ENCODE peak calls at places on chromosome 12, in ten cellular contexts. O is stimulated activated CD4-positive, alpha-beta T cell treated with anti-CD3 and anti-CD28 coated beads, TNF-alpha, amount 100 ng/mL, for 4 hours; S is T-helper 2 cell; A is mesenchymal stem cell; Y is HCEC 1CT; Z is heart right ventricle; N is HFFc6; E is GM13977; C is COR-L47; I is transverse colon. W is an unnamed sample.
A peak's percentile ranks its signal among the peaks of the same experiment; 100 is the strongest.

GRCh38 chr12:124490584-124491305 is 76.7 kb downstream of the NCOR2 start:
- DNase-seq in E (no peak), Y (no peak), O (no peak), C (no peak), I (peak; percentile 73), N (no peak), A (no peak), Z (peak; percentile 89), S (no peak), W (no peak)

GRCh38 chr12:42641231-42641630 is 51.7 kb upstream of the PRICKLE1 start:
- DNase-seq in E (no peak), O (no peak), C (no peak), N (no peak), A (no peak), Y (no peak), I (no peak), Z (no peak), S (no peak), W (no peak)

GRCh38 chr12:100142851-100143559 is at the start of gene BLTP3B:
- DNase-seq in N (peak; percentile 75), I (peak; percentile 94), Z (peak; percentile 94), O (peak; percentile 91), Y (peak; percentile 67), C (peak; percentile 89), E (peak; percentile 91), A (peak; percentile 85), S (peak; percentile 73), W (peak; percentile 75)

GRCh38 chr12:106205208-106206069 is 42.4 kb downstream of the CKAP4 start:
- DNase-seq in S (no peak), C (no peak), Z (peak; percentile 70), O (no peak), A (no peak), N (peak; percentile 8), Y (no peak), E (no peak), I (no peak), W (no peak)

GRCh38 chr12:111826316-111826715 is 15.7 kb upstream of the MAPKAPK5 start:
- DNase-seq in A (no peak), O (no peak), Z (no peak), C (no peak), Y (no peak), N (no peak), S (no peak), I (no peak), E (no peak), W (no peak)

GRCh38 chr12:130870442-130871285 is 1.2 kb upstream of the RAN start:
- DNase-seq in A (peak; percentile 56), E (peak; percentile 83), C (peak; percentile 60), N (peak; percentile 75), S (peak; percentile 52), Z (peak; percentile 48), Y (peak; percentile 93), I (peak; percentile 60), O (peak; percentile 42), W (peak; percentile 7)

GRCh38 chr12:30269491-30269890 is 426.2 kb downstream of the IPO8 start:
- DNase-seq in A (peak; percentile 18), I (no peak), N (no peak), Y (no peak), S (no peak), Z (no peak), C (no peak), O (no peak), E (no peak), W (no peak)

GRCh38 chr12:54701940-54702592 is 53.9 kb upstream of the DCD start:
- DNase-seq in N (peak; percentile 36), A (peak; percentile 38), Y (peak; percentile 35), C (no peak), O (no peak), S (peak; percentile 27), I (no peak), E (peak; percentile 49), Z (no peak), W (peak; percentile 77)

GRCh38 chr12:117718141-117718540 is 250.6 kb downstream of the KSR2 start:
- DNase-seq in S (no peak), C (no peak), N (peak; percentile 22), I (no peak), O (no peak), Z (no peak), A (no peak), Y (no peak), E (no peak), W (no peak)

GRCh38 chr12:31849090-31849687 is 110.0 kb upstream of the RESF1 start:
- DNase-seq in S (no peak), C (peak; percentile 1), N (no peak), O (no peak), A (peak; percentile 26), Z (no peak), I (no peak), E (no peak), Y (peak; percentile 1), W (peak; percentile 14)

W was measured in NCI-H774.